ENCODE peak calls at places on chromosomes 7 and 10, in ten cellular contexts. One of them, this sample, is unnamed. For H3K4me1, the result is how much of the 10 kb centered on the place peaks cover.

GRCh38 chr7:157211710-157212109 is 73.0 kb downstream of the UBE3C start:
- DNase-seq in HCT116: no peak
- DNase-seq in fibroblast of lung: peak
- DNase-seq in cardiac muscle cell: peak
- DNase-seq in CD8-positive, alpha-beta T cell: no peak
- DNase-seq in HepG2: no peak
- DNase-seq in esophagus squamous epithelium: no peak
- DNase-seq in PC-9: no peak
- DNase-seq in DND-41: no peak
- DNase-seq in left ventricle myocardium inferior: no peak
- DNase-seq in this sample: no peak

GRCh38 chr10:10320981-10321380 is 696.7 kb upstream of the CELF2 start:
- DNase-seq in cardiac muscle cell: peak
- DNase-seq in HepG2: no peak
- DNase-seq in left ventricle myocardium inferior: no peak
- DNase-seq in fibroblast of lung: peak
- DNase-seq in PC-9: no peak
- DNase-seq in CD8-positive, alpha-beta T cell: no peak
- DNase-seq in HCT116: no peak
- DNase-seq in DND-41: no peak
- DNase-seq in esophagus squamous epithelium: no peak
- DNase-seq in this sample: no peak

GRCh38 chr10:101780187-101780817 is 2.9 kb downstream of the NPM3 start:
- DNase-seq in fibroblast of lung: no peak
- DNase-seq in cardiac muscle cell: no peak
- DNase-seq in esophagus squamous epithelium: no peak
- DNase-seq in HCT116: no peak
- DNase-seq in CD8-positive, alpha-beta T cell: no peak
- DNase-seq in DND-41: no peak
- DNase-seq in HepG2: no peak
- DNase-seq in left ventricle myocardium inferior: no peak
- DNase-seq in PC-9: no peak
- DNase-seq in this sample: no peak

GRCh38 chr7:101222275-101222830 is 4.4 kb downstream of the ZNHIT1 start:
- DNase-seq in fibroblast of lung: no peak
- DNase-seq in esophagus squamous epithelium: no peak
- DNase-seq in HepG2: no peak
- DNase-seq in left ventricle myocardium inferior: no peak
- DNase-seq in CD8-positive, alpha-beta T cell: no peak
- DNase-seq in cardiac muscle cell: no peak
- DNase-seq in DND-41: no peak
- DNase-seq in PC-9: no peak
- DNase-seq in HCT116: no peak
- DNase-seq in this sample: no peak

GRCh38 chr10:84375011-84375410 is 46.6 kb downstream of the CCSER2 start:
- DNase-seq in DND-41: peak
- DNase-seq in esophagus squamous epithelium: no peak
- DNase-seq in PC-9: peak
- DNase-seq in cardiac muscle cell: peak
- DNase-seq in fibroblast of lung: peak
- DNase-seq in HCT116: peak
- DNase-seq in CD8-positive, alpha-beta T cell: no peak
- DNase-seq in HepG2: peak
- DNase-seq in left ventricle myocardium inferior: no peak
- DNase-seq in this sample: no peak

GRCh38 chr10:114301951-114302710 is 63.1 kb downstream of the VWA2 start:
- DNase-seq in HCT116: no peak
- DNase-seq in esophagus squamous epithelium: no peak
- DNase-seq in DND-41: no peak
- DNase-seq in PC-9: no peak
- DNase-seq in left ventricle myocardium inferior: no peak
- DNase-seq in fibroblast of lung: no peak
- DNase-seq in HepG2: no peak
- DNase-seq in cardiac muscle cell: no peak
- DNase-seq in CD8-positive, alpha-beta T cell: no peak
- DNase-seq in this sample: no peak

GRCh38 chr10:114623661-114624294 is 34.3 kb downstream of the ABLIM1 start:
- DNase-seq in left ventricle myocardium inferior: no peak
- DNase-seq in HepG2: peak
- DNase-seq in DND-41: no peak
- DNase-seq in HCT116: peak
- DNase-seq in CD8-positive, alpha-beta T cell: no peak
- DNase-seq in PC-9: peak
- DNase-seq in fibroblast of lung: peak
- DNase-seq in esophagus squamous epithelium: no peak
- DNase-seq in cardiac muscle cell: peak
- DNase-seq in this sample: no peak

GRCh38 chr10:9285698-9286097 is 1231.2 kb downstream of the GATA3 start:
- DNase-seq in HepG2: no peak
- DNase-seq in PC-9: no peak
- DNase-seq in CD8-positive, alpha-beta T cell: no peak
- DNase-seq in esophagus squamous epithelium: no peak
- DNase-seq in DND-41: no peak
- DNase-seq in fibroblast of lung: no peak
- DNase-seq in cardiac muscle cell: no peak
- DNase-seq in left ventricle myocardium inferior: no peak
- DNase-seq in HCT116: no peak
- DNase-seq in this sample: no peak

GRCh38 chr7:42174391-42174848 is 62.6 kb downstream of the GLI3 start:
- DNase-seq in fibroblast of lung: peak
- DNase-seq in cardiac muscle cell: no peak
- DNase-seq in HepG2: no peak
- DNase-seq in DND-41: no peak
- DNase-seq in CD8-positive, alpha-beta T cell: no peak
- DNase-seq in HCT116: no peak
- DNase-seq in esophagus squamous epithelium: no peak
- DNase-seq in PC-9: no peak
- DNase-seq in left ventricle myocardium inferior: no peak
- DNase-seq in this sample: no peak

GRCh38 chr10:35447693-35448407 is 111.5 kb downstream of the CCNY start:
- DNase-seq in DND-41: peak
- DNase-seq in PC-9: peak
- DNase-seq in left ventricle myocardium inferior: no peak
- DNase-seq in HCT116: peak
- DNase-seq in esophagus squamous epithelium: no peak
- DNase-seq in CD8-positive, alpha-beta T cell: no peak
- DNase-seq in HepG2: peak
- DNase-seq in cardiac muscle cell: peak
- DNase-seq in fibroblast of lung: peak
- DNase-seq in this sample: no peak

GRCh38 chr10:36493511-36493880 is 631.9 kb upstream of the ANKRD30A start:
- DNase-seq in fibroblast of lung: peak
- DNase-seq in cardiac muscle cell: no peak
- DNase-seq in HepG2: no peak
- DNase-seq in HCT116: no peak
- DNase-seq in PC-9: no peak
- DNase-seq in left ventricle myocardium inferior: no peak
- DNase-seq in CD8-positive, alpha-beta T cell: no peak
- DNase-seq in esophagus squamous epithelium: no peak
- DNase-seq in DND-41: no peak
- DNase-seq in this sample: no peak

GRCh38 chr7:52154382-52154781 is 837.8 kb upstream of the COBL start:
- DNase-seq in HepG2: no peak
- DNase-seq in cardiac muscle cell: no peak
- DNase-seq in esophagus squamous epithelium: no peak
- DNase-seq in HCT116: no peak
- DNase-seq in fibroblast of lung: no peak
- DNase-seq in CD8-positive, alpha-beta T cell: no peak
- DNase-seq in left ventricle myocardium inferior: no peak
- DNase-seq in DND-41: no peak
- DNase-seq in PC-9: no peak
- DNase-seq in this sample: no peak

GRCh38 chr7:26667514-26668133 is 196.8 kb downstream of the SKAP2 start:
- DNase-seq in HepG2: peak
- DNase-seq in esophagus squamous epithelium: no peak
- DNase-seq in fibroblast of lung: peak
- DNase-seq in CD8-positive, alpha-beta T cell: peak
- DNase-seq in HCT116: peak
- DNase-seq in PC-9: peak
- DNase-seq in left ventricle myocardium inferior: no peak
- DNase-seq in DND-41: peak
- DNase-seq in cardiac muscle cell: peak
- DNase-seq in this sample: no peak

GRCh38 chr10:23412223-23412622 is 26.7 kb upstream of the OTUD1 start:
- DNase-seq in CD8-positive, alpha-beta T cell: no peak
- DNase-seq in DND-41: no peak
- DNase-seq in left ventricle myocardium inferior: no peak
- DNase-seq in cardiac muscle cell: peak
- DNase-seq in HepG2: no peak
- DNase-seq in PC-9: no peak
- DNase-seq in HCT116: no peak
- DNase-seq in esophagus squamous epithelium: no peak
- DNase-seq in fibroblast of lung: peak
- DNase-seq in this sample: no peak

GRCh38 chr7:47557317-47557985 is 24.5 kb downstream of the TNS3 start:
- DNase-seq in DND-41: no peak
- DNase-seq in HCT116: no peak
- DNase-seq in cardiac muscle cell: peak
- DNase-seq in fibroblast of lung: peak
- DNase-seq in CD8-positive, alpha-beta T cell: no peak
- DNase-seq in esophagus squamous epithelium: no peak
- DNase-seq in left ventricle myocardium inferior: no peak
- DNase-seq in HepG2: no peak
- DNase-seq in PC-9: no peak
- DNase-seq in this sample: no peak

GRCh38 chr10:44314802-44315460 is 70.0 kb downstream of the CXCL12 start:
- DNase-seq in cardiac muscle cell: no peak
- DNase-seq in HepG2: no peak
- DNase-seq in left ventricle myocardium inferior: no peak
- DNase-seq in fibroblast of lung: no peak
- DNase-seq in CD8-positive, alpha-beta T cell: no peak
- DNase-seq in DND-41: no peak
- DNase-seq in HCT116: no peak
- DNase-seq in esophagus squamous epithelium: no peak
- DNase-seq in PC-9: no peak
- DNase-seq in this sample: peak

GRCh38 chr10:94524146-94524545 is 21.4 kb upstream of the HELLS start:
- DNase-seq in HepG2: no peak
- DNase-seq in DND-41: no peak
- DNase-seq in cardiac muscle cell: peak
- DNase-seq in CD8-positive, alpha-beta T cell: no peak
- DNase-seq in HCT116: no peak
- DNase-seq in fibroblast of lung: peak
- DNase-seq in esophagus squamous epithelium: no peak
- DNase-seq in left ventricle myocardium inferior: no peak
- DNase-seq in PC-9: no peak
- DNase-seq in this sample: no peak

GRCh38 chr7:98641646-98642489 is 24.8 kb downstream of the NPTX2 start:
- DNase-seq in left ventricle myocardium inferior: no peak
- DNase-seq in HepG2: peak
- DNase-seq in HCT116: no peak
- DNase-seq in CD8-positive, alpha-beta T cell: no peak
- DNase-seq in esophagus squamous epithelium: no peak
- DNase-seq in cardiac muscle cell: peak
- DNase-seq in DND-41: no peak
- DNase-seq in fibroblast of lung: no peak
- DNase-seq in PC-9: no peak
- DNase-seq in this sample: no peak

GRCh38 chr10:100045592-100045991 is 35.8 kb upstream of the DNMBP start:
- DNase-seq in CD8-positive, alpha-beta T cell: no peak
- DNase-seq in cardiac muscle cell: peak
- DNase-seq in fibroblast of lung: peak
- DNase-seq in HepG2: no peak
- DNase-seq in HCT116: no peak
- DNase-seq in left ventricle myocardium inferior: no peak
- DNase-seq in DND-41: no peak
- DNase-seq in PC-9: no peak
- DNase-seq in esophagus squamous epithelium: no peak
- DNase-seq in this sample: no peak

GRCh38 chr10:108362306-108362705 is 1197.8 kb upstream of the SORCS1 start:
- DNase-seq in esophagus squamous epithelium: no peak
- DNase-seq in fibroblast of lung: no peak
- DNase-seq in HepG2: no peak
- DNase-seq in left ventricle myocardium inferior: no peak
- DNase-seq in PC-9: no peak
- DNase-seq in DND-41: no peak
- DNase-seq in cardiac muscle cell: no peak
- DNase-seq in CD8-positive, alpha-beta T cell: no peak
- DNase-seq in HCT116: no peak
- DNase-seq in this sample: no peak

GRCh38 chr10:96645191-96645721 is 58.4 kb upstream of the TM9SF3 start:
- DNase-seq in CD8-positive, alpha-beta T cell: no peak
- DNase-seq in PC-9: no peak
- DNase-seq in esophagus squamous epithelium: no peak
- DNase-seq in left ventricle myocardium inferior: no peak
- DNase-seq in HCT116: no peak
- DNase-seq in DND-41: no peak
- DNase-seq in HepG2: no peak
- DNase-seq in fibroblast of lung: no peak
- DNase-seq in cardiac muscle cell: no peak
- DNase-seq in this sample: no peak

GRCh38 chr7:46432666-46433065 is 511.6 kb upstream of the IGFBP3 start:
- DNase-seq in left ventricle myocardium inferior: no peak
- DNase-seq in CD8-positive, alpha-beta T cell: no peak
- DNase-seq in esophagus squamous epithelium: no peak
- DNase-seq in cardiac muscle cell: peak
- DNase-seq in DND-41: no peak
- DNase-seq in HCT116: no peak
- DNase-seq in HepG2: no peak
- DNase-seq in PC-9: peak
- DNase-seq in fibroblast of lung: peak
- DNase-seq in this sample: no peak
- H3K27ac ChIP-seq in left ventricle myocardium inferior: no peak
- H3K27ac ChIP-seq in CD8-positive, alpha-beta T cell: no peak
- H3K27ac ChIP-seq in esophagus squamous epithelium: no peak
- H3K27ac ChIP-seq in cardiac muscle cell: no peak
- H3K27ac ChIP-seq in DND-41: no peak
- H3K27ac ChIP-seq in HCT116: no peak
- H3K27ac ChIP-seq in HepG2: no peak
- H3K27ac ChIP-seq in PC-9: peak
- H3K27ac ChIP-seq in fibroblast of lung: no peak
- H3K27ac ChIP-seq in this sample: no peak

GRCh38 chr7:38368191-38368605 is 94.8 kb upstream of the TARP start:
- DNase-seq in HepG2: peak
- DNase-seq in HCT116: peak
- DNase-seq in DND-41: peak
- DNase-seq in cardiac muscle cell: peak
- DNase-seq in left ventricle myocardium inferior: peak
- DNase-seq in PC-9: peak
- DNase-seq in CD8-positive, alpha-beta T cell: peak
- DNase-seq in fibroblast of lung: peak
- DNase-seq in esophagus squamous epithelium: no peak
- DNase-seq in this sample: no peak
- TF ChIP-seq CTCF in HepG2: peak
- TF ChIP-seq CTCF in HCT116: peak
- TF ChIP-seq CTCF in DND-41: peak
- TF ChIP-seq CTCF in cardiac muscle cell: peak
- TF ChIP-seq CTCF in left ventricle myocardium inferior: peak
- TF ChIP-seq CTCF in PC-9: peak
- TF ChIP-seq CTCF in CD8-positive, alpha-beta T cell: peak
- TF ChIP-seq CTCF in fibroblast of lung: peak
- TF ChIP-seq CTCF in esophagus squamous epithelium: peak
- TF ChIP-seq CTCF in this sample: peak

GRCh38 chr7:82443044-82443800 is at the start of gene CACNA2D1:
- DNase-seq in CD8-positive, alpha-beta T cell: no peak
- DNase-seq in esophagus squamous epithelium: no peak
- DNase-seq in fibroblast of lung: no peak
- DNase-seq in left ventricle myocardium inferior: peak
- DNase-seq in cardiac muscle cell: peak
- DNase-seq in PC-9: peak
- DNase-seq in DND-41: no peak
- DNase-seq in HCT116: no peak
- DNase-seq in HepG2: no peak
- DNase-seq in this sample: no peak
- H3K4me1 ChIP-seq in CD8-positive, alpha-beta T cell: under half
- H3K4me1 ChIP-seq in esophagus squamous epithelium: under half
- H3K4me1 ChIP-seq in fibroblast of lung: under half
- H3K4me1 ChIP-seq in left ventricle myocardium inferior: half or more
- H3K4me1 ChIP-seq in cardiac muscle cell: under half
- H3K4me1 ChIP-seq in PC-9: under half
- H3K4me1 ChIP-seq in DND-41: under half
- H3K4me1 ChIP-seq in HCT116: under half
- H3K4me1 ChIP-seq in HepG2: under half
- H3K4me1 ChIP-seq in this sample: under half

GRCh38 chr10:69888882-69889584 is 87.3 kb downstream of the COL13A1 start:
- DNase-seq in cardiac muscle cell: no peak
- DNase-seq in CD8-positive, alpha-beta T cell: no peak
- DNase-seq in HepG2: no peak
- DNase-seq in HCT116: no peak
- DNase-seq in DND-41: no peak
- DNase-seq in left ventricle myocardium inferior: no peak
- DNase-seq in esophagus squamous epithelium: no peak
- DNase-seq in PC-9: no peak
- DNase-seq in fibroblast of lung: no peak
- DNase-seq in this sample: no peak
- H3K27ac ChIP-seq in cardiac muscle cell: no peak
- H3K27ac ChIP-seq in CD8-positive, alpha-beta T cell: no peak
- H3K27ac ChIP-seq in HepG2: no peak
- H3K27ac ChIP-seq in HCT116: no peak
- H3K27ac ChIP-seq in DND-41: no peak
- H3K27ac ChIP-seq in left ventricle myocardium inferior: no peak
- H3K27ac ChIP-seq in esophagus squamous epithelium: no peak
- H3K27ac ChIP-seq in PC-9: no peak
- H3K27ac ChIP-seq in fibroblast of lung: no peak
- H3K27ac ChIP-seq in this sample: no peak

This sample was measured in vagina.